ENCODE peak calls at places on chromosomes 5 and 9, in six cellular contexts. One of them, this sample, is unnamed.

GRCh38 chr5:154962494-154962893 is 21.6 kb downstream of the MRPL22 start:
- DNase-seq in GM13976: peak; percentile 45
- DNase-seq in HCT116: no peak
- DNase-seq in foreskin fibroblast: peak; percentile 40
- DNase-seq in fibroblast of lung: peak; percentile 48
- DNase-seq in nephron progenitor cell: no peak
- DNase-seq in this sample: peak; percentile 73

GRCh38 chr5:5077236-5077635 is 62.9 kb upstream of the ADAMTS16 start:
- DNase-seq in GM13976: no peak
- DNase-seq in HCT116: no peak
- DNase-seq in foreskin fibroblast: no peak
- DNase-seq in fibroblast of lung: no peak
- DNase-seq in nephron progenitor cell: no peak
- DNase-seq in this sample: no peak

GRCh38 chr5:132100672-132101261 is 27.2 kb downstream of the CSF2 start:
- DNase-seq in GM13976: no peak
- DNase-seq in HCT116: no peak
- DNase-seq in foreskin fibroblast: no peak
- DNase-seq in fibroblast of lung: no peak
- DNase-seq in nephron progenitor cell: no peak
- DNase-seq in this sample: no peak

GRCh38 chr5:73448072-73448432 is 525 bp downstream of the FOXD1 start:
- DNase-seq in GM13976: no peak
- DNase-seq in HCT116: no peak
- DNase-seq in foreskin fibroblast: no peak
- DNase-seq in fibroblast of lung: no peak
- DNase-seq in nephron progenitor cell: peak; percentile 55
- DNase-seq in this sample: no peak

GRCh38 chr5:14035859-14036440 is 91.5 kb upstream of the DNAH5 start:
- DNase-seq in GM13976: peak; percentile 35
- DNase-seq in HCT116: peak; percentile 92
- DNase-seq in foreskin fibroblast: peak; percentile 98
- DNase-seq in fibroblast of lung: peak; percentile 100
- DNase-seq in nephron progenitor cell: no peak
- DNase-seq in this sample: peak; percentile 99

GRCh38 chr5:136104311-136104975 is 28.2 kb upstream of the SMAD5 start:
- DNase-seq in GM13976: no peak
- DNase-seq in HCT116: no peak
- DNase-seq in foreskin fibroblast: no peak
- DNase-seq in fibroblast of lung: no peak
- DNase-seq in nephron progenitor cell: no peak
- DNase-seq in this sample: no peak

GRCh38 chr9:96344458-96345180 is 38.9 kb downstream of the SLC35D2 start:
- DNase-seq in GM13976: no peak
- DNase-seq in HCT116: peak; percentile 73
- DNase-seq in foreskin fibroblast: peak; percentile 90
- DNase-seq in fibroblast of lung: peak; percentile 97
- DNase-seq in nephron progenitor cell: no peak
- DNase-seq in this sample: peak; percentile 85

GRCh38 chr5:59005934-59006701 is 423.2 kb downstream of the RAB3C start:
- DNase-seq in GM13976: no peak
- DNase-seq in HCT116: no peak
- DNase-seq in foreskin fibroblast: no peak
- DNase-seq in fibroblast of lung: no peak
- DNase-seq in nephron progenitor cell: no peak
- DNase-seq in this sample: no peak

GRCh38 chr5:135759149-135759784 is 75.2 kb upstream of the SLC25A48 start:
- DNase-seq in GM13976: no peak
- DNase-seq in HCT116: no peak
- DNase-seq in foreskin fibroblast: no peak
- DNase-seq in fibroblast of lung: no peak
- DNase-seq in nephron progenitor cell: no peak
- DNase-seq in this sample: no peak

GRCh38 chr5:149760700-149761187 is 30.6 kb downstream of the PPARGC1B start:
- DNase-seq in GM13976: no peak
- DNase-seq in HCT116: no peak
- DNase-seq in foreskin fibroblast: no peak
- DNase-seq in fibroblast of lung: no peak
- DNase-seq in nephron progenitor cell: no peak
- DNase-seq in this sample: no peak

GRCh38 chr5:131163315-131164119 is 1.5 kb downstream of the HINT1 start:
- DNase-seq in GM13976: no peak
- DNase-seq in HCT116: no peak
- DNase-seq in foreskin fibroblast: no peak
- DNase-seq in fibroblast of lung: peak; percentile 40
- DNase-seq in nephron progenitor cell: no peak
- DNase-seq in this sample: no peak

GRCh38 chr5:61052870-61053269 is 107.9 kb downstream of the NDUFAF2 start:
- DNase-seq in GM13976: no peak
- DNase-seq in HCT116: peak; percentile 93
- DNase-seq in foreskin fibroblast: peak; percentile 83
- DNase-seq in fibroblast of lung: peak; percentile 93
- DNase-seq in nephron progenitor cell: no peak
- DNase-seq in this sample: peak; percentile 91

GRCh38 chr5:32613050-32613672 is 27.8 kb downstream of the SUB1 start:
- DNase-seq in GM13976: peak; percentile 82
- DNase-seq in HCT116: peak; percentile 64
- DNase-seq in foreskin fibroblast: peak; percentile 61
- DNase-seq in fibroblast of lung: peak; percentile 69
- DNase-seq in nephron progenitor cell: peak; percentile 88
- DNase-seq in this sample: peak; percentile 72

GRCh38 chr5:35745666-35746065 is 111.0 kb upstream of the IL7R start:
- DNase-seq in GM13976: no peak
- DNase-seq in HCT116: no peak
- DNase-seq in foreskin fibroblast: no peak
- DNase-seq in fibroblast of lung: no peak
- DNase-seq in nephron progenitor cell: no peak
- DNase-seq in this sample: no peak

GRCh38 chr5:90878549-90879196 is 320.1 kb downstream of the ADGRV1 start:
- DNase-seq in GM13976: no peak
- DNase-seq in HCT116: no peak
- DNase-seq in foreskin fibroblast: peak; percentile 15
- DNase-seq in fibroblast of lung: peak; percentile 79
- DNase-seq in nephron progenitor cell: no peak
- DNase-seq in this sample: no peak

GRCh38 chr9:130942679-130943078 is 3.6 kb upstream of the FIBCD1 start:
- DNase-seq in GM13976: no peak
- DNase-seq in HCT116: no peak
- DNase-seq in foreskin fibroblast: no peak
- DNase-seq in fibroblast of lung: no peak
- DNase-seq in nephron progenitor cell: no peak
- DNase-seq in this sample: no peak

GRCh38 chr5:95984287-95984938 is 22.8 kb upstream of the ELL2 start:
- DNase-seq in GM13976: no peak
- DNase-seq in HCT116: no peak
- DNase-seq in foreskin fibroblast: peak; percentile 31
- DNase-seq in fibroblast of lung: peak; percentile 78
- DNase-seq in nephron progenitor cell: no peak
- DNase-seq in this sample: peak; percentile 48

GRCh38 chr5:82334856-82335255 is 56.7 kb upstream of the RPS23 start:
- DNase-seq in GM13976: no peak
- DNase-seq in HCT116: no peak
- DNase-seq in foreskin fibroblast: peak; percentile 57
- DNase-seq in fibroblast of lung: peak; percentile 98
- DNase-seq in nephron progenitor cell: no peak
- DNase-seq in this sample: peak; percentile 86

GRCh38 chr5:146007270-146007669 is 70.9 kb downstream of the SH3RF2 start:
- DNase-seq in GM13976: no peak
- DNase-seq in HCT116: peak; percentile 27
- DNase-seq in foreskin fibroblast: peak; percentile 4
- DNase-seq in fibroblast of lung: peak; percentile 50
- DNase-seq in nephron progenitor cell: no peak
- DNase-seq in this sample: peak; percentile 28

GRCh38 chr9:37102476-37102875 is 17.9 kb upstream of the ZCCHC7 start:
- DNase-seq in GM13976: no peak
- DNase-seq in HCT116: no peak
- DNase-seq in foreskin fibroblast: no peak
- DNase-seq in fibroblast of lung: no peak
- DNase-seq in nephron progenitor cell: no peak
- DNase-seq in this sample: no peak

DNA sequence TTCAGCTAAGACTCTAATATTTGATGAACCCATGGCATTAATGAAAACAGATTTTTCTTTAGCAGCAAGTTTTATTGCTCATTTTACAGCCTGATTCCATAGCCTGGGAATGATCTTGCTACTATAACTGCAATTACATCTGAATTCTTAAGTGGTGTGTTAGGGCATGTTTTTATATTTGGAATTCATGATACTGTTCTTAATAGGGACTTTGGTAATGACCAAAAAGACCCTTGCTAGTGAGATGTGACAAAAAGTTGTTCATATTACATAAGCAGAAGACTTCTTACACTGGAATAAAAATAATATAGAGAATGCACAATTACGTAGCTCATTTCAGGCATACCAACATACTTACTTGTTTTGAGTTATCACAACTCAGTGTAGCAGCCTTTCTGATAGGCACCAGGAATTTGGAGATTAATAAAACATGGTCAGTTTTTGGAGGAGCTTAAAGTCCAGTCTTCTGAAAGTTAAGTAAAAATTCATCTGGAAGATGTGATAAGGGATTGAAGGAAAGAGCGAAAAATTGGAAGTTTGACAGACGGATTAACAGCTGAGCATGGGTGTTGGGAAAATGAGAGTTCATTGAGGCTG is 169.2 kb downstream of the TRPM3 start:
- DNase-seq in GM13976: no peak
- DNase-seq in HCT116: no peak
- DNase-seq in foreskin fibroblast: no peak
- DNase-seq in fibroblast of lung: peak; percentile 62
- DNase-seq in nephron progenitor cell: no peak
- DNase-seq in this sample: peak; percentile 32
- TF ChIP-seq CTCF in GM13976: no peak
- TF ChIP-seq CTCF in HCT116: no peak
- TF ChIP-seq CTCF in foreskin fibroblast: no peak
- TF ChIP-seq CTCF in fibroblast of lung: no peak
- TF ChIP-seq CTCF in nephron progenitor cell: no peak
- TF ChIP-seq CTCF in this sample: no peak

GRCh38 chr5:69414885-69415583 is at the start of gene MARVELD2:
- DNase-seq in GM13976: peak; percentile 78
- DNase-seq in HCT116: peak; percentile 77
- DNase-seq in foreskin fibroblast: peak; percentile 10
- DNase-seq in fibroblast of lung: peak; percentile 54
- DNase-seq in nephron progenitor cell: peak; percentile 80
- DNase-seq in this sample: no peak
- TF ChIP-seq CTCF in GM13976: peak; percentile 29
- TF ChIP-seq CTCF in HCT116: peak; percentile 36
- TF ChIP-seq CTCF in foreskin fibroblast: peak; percentile 32
- TF ChIP-seq CTCF in fibroblast of lung: peak; percentile 52
- TF ChIP-seq CTCF in nephron progenitor cell: no peak
- TF ChIP-seq CTCF in this sample: no peak

DNA sequence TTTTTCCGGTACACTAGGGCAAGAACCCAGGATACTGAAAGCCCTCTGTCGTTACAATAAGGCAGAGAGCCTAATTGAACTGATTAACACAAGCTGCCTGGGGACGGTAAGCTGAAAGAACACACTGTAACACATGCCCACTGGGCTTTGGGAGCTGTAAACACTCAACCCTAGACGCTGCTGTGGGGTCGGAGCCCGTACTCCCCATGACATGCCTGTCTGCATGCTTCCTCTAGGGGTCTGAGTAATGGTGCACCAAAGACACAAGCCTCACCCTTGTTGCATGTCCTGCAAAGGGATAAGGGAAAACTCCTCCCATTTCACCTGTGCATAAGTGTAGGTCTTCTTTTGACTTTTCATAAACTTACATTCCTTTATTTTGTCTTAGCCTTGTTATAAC is 194.0 kb downstream of the FBXL7 start:
- DNase-seq in GM13976: no peak
- DNase-seq in HCT116: no peak
- DNase-seq in foreskin fibroblast: no peak
- DNase-seq in fibroblast of lung: no peak
- DNase-seq in nephron progenitor cell: no peak
- DNase-seq in this sample: no peak
- TF ChIP-seq CTCF in GM13976: no peak
- TF ChIP-seq CTCF in HCT116: no peak
- TF ChIP-seq CTCF in foreskin fibroblast: no peak
- TF ChIP-seq CTCF in fibroblast of lung: no peak
- TF ChIP-seq CTCF in nephron progenitor cell: no peak
- TF ChIP-seq CTCF in this sample: peak; percentile 11

DNA sequence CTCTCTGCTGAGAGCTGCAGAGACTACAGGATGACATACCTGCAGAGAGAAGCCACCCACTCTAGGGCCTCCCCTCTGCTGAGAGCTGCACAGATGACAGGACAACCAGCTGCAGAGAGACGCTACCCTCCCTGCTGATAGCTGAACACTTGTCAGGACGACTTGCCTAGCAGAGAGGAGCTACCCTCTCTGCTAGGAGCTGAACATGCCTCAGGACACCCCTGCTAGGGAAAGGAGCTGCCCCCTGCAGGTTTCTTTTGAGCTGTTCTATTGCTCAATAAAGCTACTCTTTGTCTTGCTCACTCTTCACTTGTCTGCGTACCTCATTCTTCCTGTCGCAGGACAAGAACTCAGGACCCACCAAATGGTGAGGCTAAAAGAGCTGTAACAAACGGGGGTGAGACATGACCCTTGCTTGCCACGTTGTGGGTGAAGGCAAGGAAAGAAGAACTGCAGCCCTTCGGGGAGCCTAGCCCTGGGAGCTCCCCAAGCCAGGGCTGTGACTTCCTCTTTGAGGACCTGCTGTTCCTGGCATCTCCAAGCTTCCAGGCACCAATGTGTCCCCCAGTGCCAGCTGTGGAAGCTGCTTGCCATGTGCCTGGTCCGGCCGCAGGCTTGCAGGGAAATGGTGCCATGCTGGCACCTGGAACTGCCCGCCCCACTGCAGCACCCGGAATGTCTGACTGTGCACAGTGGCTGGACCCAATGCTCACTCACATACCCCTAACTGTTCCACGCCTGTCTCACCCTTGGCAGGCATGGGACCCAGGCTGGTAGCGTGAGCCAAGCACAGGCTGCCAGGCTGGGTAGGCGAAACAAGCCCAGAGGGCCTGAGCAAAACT is 5.1 kb upstream of the TESK1 start:
- DNase-seq in GM13976: no peak
- DNase-seq in HCT116: no peak
- DNase-seq in foreskin fibroblast: no peak
- DNase-seq in fibroblast of lung: no peak
- DNase-seq in nephron progenitor cell: no peak
- DNase-seq in this sample: no peak
- TF ChIP-seq CTCF in GM13976: no peak
- TF ChIP-seq CTCF in HCT116: peak; percentile 21
- TF ChIP-seq CTCF in foreskin fibroblast: no peak
- TF ChIP-seq CTCF in fibroblast of lung: no peak
- TF ChIP-seq CTCF in nephron progenitor cell: no peak
- TF ChIP-seq CTCF in this sample: peak; percentile 53

This sample was measured in HFFc6.